ENCODE peak calls at places on chromosome 11, in nine cellular contexts. M is cardiac muscle cell; Z is activated T-cell treated with anti-CD3 and anti-CD28 coated beads, Interleukin-2, amount 50 U/mL, for 1 hour; W is AG04449; R is kidney glomerular epithelial cell; P is NCI-H345; N is stimulated activated CD8-positive, alpha-beta memory T cell treated with anti-CD3 and anti-CD28 coated beads, Interleukin-7, amount 100 ng/mL, for 1 hour; E is astrocyte of the hippocampus; L is NCI-H510A. C is an unnamed sample.

GRCh38 chr11:75236062-75236461 is 4.5 kb upstream of the TPBGL start:
- DNase-seq in M (no peak), Z (no peak), W (no peak), R (no peak), P (no peak), N (no peak), E (no peak), L (no peak), C (no peak)

GRCh38 chr11:94849836-94850235 is 81.7 kb downstream of the AMOTL1 start:
- DNase-seq in M (peak; percentile 78), Z (no peak), W (no peak), R (no peak), P (no peak), N (no peak), E (peak; percentile 32), L (no peak), C (no peak)

GRCh38 chr11:70099578-70100282 is 21.6 kb downstream of the ANO1 start:
- DNase-seq in M (peak; percentile 19), Z (no peak), W (no peak), R (no peak), P (no peak), N (no peak), E (peak; percentile 53), L (no peak), C (no peak)

GRCh38 chr11:115217726-115218311 is 286.4 kb downstream of the CADM1 start:
- DNase-seq in M (no peak), Z (no peak), W (no peak), R (no peak), P (no peak), N (no peak), E (no peak), L (no peak), C (no peak)

GRCh38 chr11:73750238-73750637 is 10.6 kb downstream of the RAB6A start:
- DNase-seq in M (no peak), Z (no peak), W (no peak), R (no peak), P (no peak), N (no peak), E (no peak), L (no peak), C (no peak)

GRCh38 chr11:2991477-2992233 is 474 bp downstream of the NAP1L4 start:
- DNase-seq in M (peak; percentile 65), Z (no peak), W (no peak), R (peak; percentile 68), P (no peak), N (no peak), E (peak; percentile 56), L (no peak), C (no peak)

GRCh38 chr11:16381177-16381576 is 24.8 kb upstream of the SOX6 start:
- DNase-seq in M (no peak), Z (no peak), W (no peak), R (no peak), P (no peak), N (no peak), E (no peak), L (no peak), C (no peak)

GRCh38 chr11:12303431-12304149 is 73.8 kb upstream of the PARVA start:
- DNase-seq in M (no peak), Z (no peak), W (no peak), R (no peak), P (no peak), N (no peak), E (no peak), L (no peak), C (no peak)

GRCh38 chr11:88042238-88043032 is 132.8 kb downstream of the RAB38 start:
- DNase-seq in M (no peak), Z (no peak), W (no peak), R (no peak), P (no peak), N (no peak), E (no peak), L (no peak), C (no peak)

GRCh38 chr11:119982517-119983239 is 155.2 kb downstream of the TRIM29 start:
- DNase-seq in M (peak; percentile 55), Z (no peak), W (no peak), R (no peak), P (no peak), N (no peak), E (peak; percentile 11), L (no peak), C (no peak)

GRCh38 chr11:18802381-18803257 is 11.0 kb upstream of the PTPN5 start:
- DNase-seq in M (peak; percentile 85), Z (no peak), W (peak; percentile 34), R (peak; percentile 53), P (peak; percentile 60), N (no peak), E (peak; percentile 76), L (no peak), C (peak; percentile 41)

GRCh38 chr11:66007201-66007634 is 4.6 kb upstream of the CST6 start:
- DNase-seq in M (peak; percentile 18), Z (no peak), W (no peak), R (no peak), P (no peak), N (no peak), E (no peak), L (no peak), C (no peak)

GRCh38 chr11:113562981-113563461 is 87.8 kb upstream of the DRD2 start:
- DNase-seq in M (no peak), Z (no peak), W (no peak), R (no peak), P (no peak), N (no peak), E (no peak), L (no peak), C (no peak)

GRCh38 chr11:104799251-104799650 is 99.0 kb downstream of the CASP12 start:
- DNase-seq in M (no peak), Z (no peak), W (no peak), R (no peak), P (no peak), N (no peak), E (no peak), L (no peak), C (no peak)

GRCh38 chr11:124762624-124763155 is 600 bp upstream of the ESAM start:
- DNase-seq in M (no peak), Z (no peak), W (no peak), R (no peak), P (peak; percentile 36), N (no peak), E (peak; percentile 23), L (no peak), C (no peak)

GRCh38 chr11:20964985-20965384 is 295.6 kb downstream of the NELL1 start:
- DNase-seq in M (no peak), Z (no peak), W (no peak), R (no peak), P (no peak), N (no peak), E (peak; percentile 80), L (no peak), C (no peak)

GRCh38 chr11:3135491-3136440 is 29.3 kb downstream of the OSBPL5 start:
- DNase-seq in M (no peak), Z (no peak), W (no peak), R (no peak), P (no peak), N (no peak), E (no peak), L (no peak), C (no peak)

GRCh38 chr11:69915501-69916250 is 96.5 kb upstream of the FGF3 start:
- DNase-seq in M (peak; percentile 77), Z (peak; percentile 33), W (no peak), R (peak; percentile 7), P (peak; percentile 85), N (no peak), E (peak; percentile 86), L (no peak), C (peak; percentile 47)

GRCh38 chr11:113377606-113378005 is 10.0 kb upstream of the ANKK1 start:
- DNase-seq in M (peak; percentile 40), Z (no peak), W (no peak), R (no peak), P (no peak), N (no peak), E (peak; percentile 36), L (no peak), C (no peak)

GRCh38 chr11:103958475-103959215 is 77.8 kb upstream of the DDI1 start:
- DNase-seq in M (no peak), Z (no peak), W (no peak), R (no peak), P (no peak), N (no peak), E (no peak), L (no peak), C (no peak)

GRCh38 chr11:108938604-108939003 is 273.7 kb downstream of the DDX10 start:
- DNase-seq in M (no peak), Z (no peak), W (no peak), R (no peak), P (no peak), N (no peak), E (peak; percentile 36), L (no peak), C (no peak)

GRCh38 chr11:122685041-122685440 is 29.5 kb downstream of the UBASH3B start:
- DNase-seq in M (no peak), Z (no peak), W (no peak), R (no peak), P (peak; percentile 21), N (no peak), E (no peak), L (no peak), C (no peak)

GRCh38 chr11:83827520-83827919 is 541.4 kb upstream of the CCDC90B start:
- DNase-seq in M (no peak), Z (no peak), W (peak; percentile 55), R (no peak), P (no peak), N (no peak), E (peak; percentile 36), L (no peak), C (no peak)

GRCh38 chr11:78666675-78667129 is 92.0 kb upstream of the NARS2 start:
- DNase-seq in M (peak; percentile 51), Z (no peak), W (no peak), R (no peak), P (no peak), N (no peak), E (peak; percentile 12), L (no peak), C (no peak)

GRCh38 chr11:57604289-57605010 is 7.0 kb downstream of the SERPING1 start:
- DNase-seq in M (no peak), Z (no peak), W (no peak), R (no peak), P (no peak), N (no peak), E (no peak), L (no peak), C (no peak)

GRCh38 chr11:35583843-35584242 is 34.4 kb upstream of the FJX1 start:
- DNase-seq in M (no peak), Z (no peak), W (no peak), R (no peak), P (no peak), N (no peak), E (no peak), L (no peak), C (no peak)

GRCh38 chr11:12088047-12088481 is 22.3 kb upstream of the MICAL2 start:
- DNase-seq in M (peak; percentile 68), Z (no peak), W (peak; percentile 61), R (no peak), P (no peak), N (no peak), E (peak; percentile 63), L (no peak), C (no peak)

GRCh38 chr11:121446752-121447156 is 5.4 kb upstream of the SORL1 start:
- DNase-seq in M (peak; percentile 19), Z (no peak), W (peak; percentile 29), R (no peak), P (no peak), N (no peak), E (peak; percentile 25), L (no peak), C (no peak)

GRCh38 chr11:41612415-41612814 is 153.0 kb upstream of the LRRC4C start:
- DNase-seq in M (no peak), Z (no peak), W (no peak), R (no peak), P (no peak), N (no peak), E (peak; percentile 56), L (no peak), C (no peak)